ENCODE peak calls at places on chromosomes 11 and 22, in seven cellular contexts. M is ELR; D is NCI-H1417 treated with DMSO at 0.1 percent for 48 hours; Z is HCEC 1CT; I is CD4-positive, CD25-positive, alpha-beta regulatory T cell; X is NAMALWA; B is lower lobe of right lung. Y is an unnamed sample.

GRCh38 chr11:62689421-62690183 is at the start of gene LRRN4CL:
- DNase-seq in M (peak), D (no peak), Z (peak), I (no peak), X (no peak), B (no peak), Y (no peak)

GRCh38 chr22:43327039-43327438 is 16.1 kb downstream of the SCUBE1 start:
- DNase-seq in M (no peak), D (no peak), Z (no peak), I (no peak), X (no peak), B (no peak), Y (no peak)

GRCh38 chr11:79418241-79418640 is 22.6 kb downstream of the TENM4 start:
- DNase-seq in M (no peak), D (no peak), Z (no peak), I (no peak), X (no peak), B (no peak), Y (peak)

GRCh38 chr22:27971926-27972325 is 52.9 kb upstream of the PITPNB start:
- DNase-seq in M (no peak), D (no peak), Z (no peak), I (no peak), X (no peak), B (no peak), Y (no peak)

GRCh38 chr22:43777204-43777671 is 34.9 kb downstream of the EFCAB6 start:
- DNase-seq in M (peak), D (no peak), Z (peak), I (no peak), X (no peak), B (no peak), Y (peak)

GRCh38 chr22:22888509-22889353 is 1.1 kb downstream of the IGLL5 start:
- DNase-seq in M (no peak), D (no peak), Z (no peak), I (no peak), X (no peak), B (no peak), Y (no peak)

GRCh38 chr11:32006799-32007388 is 84.0 kb upstream of the RCN1 start:
- DNase-seq in M (peak), D (no peak), Z (peak), I (peak), X (peak), B (no peak), Y (peak)

GRCh38 chr11:44556735-44557409 is 8.6 kb upstream of the CD82 start:
- DNase-seq in M (peak), D (no peak), Z (peak), I (peak), X (peak), B (peak), Y (peak)

GRCh38 chr22:48871176-48871840 is 956.4 kb downstream of the BRD1 start:
- DNase-seq in M (no peak), D (no peak), Z (no peak), I (no peak), X (no peak), B (peak), Y (no peak)

GRCh38 chr11:119029340-119030028 is 1.2 kb downstream of the SLC37A4 start:
- DNase-seq in M (no peak), D (no peak), Z (no peak), I (peak), X (no peak), B (no peak), Y (no peak)

GRCh38 chr11:73752216-73752867 is 8.5 kb downstream of the RAB6A start:
- DNase-seq in M (no peak), D (no peak), Z (no peak), I (no peak), X (no peak), B (peak), Y (no peak)

GRCh38 chr11:94473177-94473799 is 20.4 kb downstream of the MRE11 start:
- DNase-seq in M (no peak), D (no peak), Z (no peak), I (no peak), X (peak), B (no peak), Y (no peak)

GRCh38 chr11:90468923-90469322 is 246.1 kb upstream of the CHORDC1 start:
- DNase-seq in M (no peak), D (no peak), Z (no peak), I (no peak), X (no peak), B (no peak), Y (peak)

GRCh38 chr11:126061707-126062678 is 673 bp downstream of the CDON start:
- DNase-seq in M (peak), D (no peak), Z (peak), I (peak), X (no peak), B (no peak), Y (peak)